ENCODE peak calls at places on chromosome 1, in eight cellular contexts. M is transverse colon, Z is stomach, H is K562, R is HepG2, G is esophagus muscularis mucosa, Y is prostate gland, J is spleen. O is an unnamed sample.

GRCh38 chr1:53593758-53594380 is 134.7 kb downstream of the DMRTB1 start:
- DNase-seq in H (peak), Y (no peak), J (peak), M (peak), G (no peak), R (peak), Z (peak), O (peak)

GRCh38 chr1:170530972-170531757 is 801 bp upstream of the GORAB start:
- DNase-seq in H (no peak), M (peak), J (peak), G (no peak), R (no peak), Y (no peak), Z (no peak), O (no peak)

GRCh38 chr1:17494114-17494729 is 45.3 kb upstream of the ARHGEF10L start:
- DNase-seq in Z (peak), H (peak), Y (peak), J (peak), G (no peak), M (peak), R (peak), O (peak)

GRCh38 chr1:69737527-69738176 is 169.9 kb downstream of the LRRC7 start:
- DNase-seq in Z (no peak), H (peak), R (peak), Y (peak), M (no peak), J (no peak), G (no peak), O (no peak)

GRCh38 chr1:115158181-115158580 is 68.9 kb upstream of the TSPAN2 start:
- DNase-seq in H (no peak), G (peak), Z (no peak), Y (no peak), R (no peak), J (no peak), M (no peak), O (no peak)

GRCh38 chr1:229949500-229949899 is 117.5 kb upstream of the GALNT2 start:
- DNase-seq in R (no peak), Y (no peak), G (no peak), M (no peak), Z (no peak), H (no peak), J (no peak), O (no peak)

GRCh38 chr1:44652445-44653106 is 21.7 kb downstream of the TMEM53 start:
- DNase-seq in J (peak), G (no peak), H (peak), Z (peak), R (peak), Y (peak), M (peak), O (peak)

GRCh38 chr1:205991237-205991636 is 12.0 kb downstream of the RAB7B start:
- DNase-seq in R (no peak), H (no peak), J (no peak), Y (no peak), G (no peak), Z (no peak), M (no peak), O (no peak)

GRCh38 chr1:21508580-21509350 is 458 bp upstream of the ALPL start:
- DNase-seq in M (peak), Z (peak), J (peak), R (no peak), H (peak), Y (peak), G (no peak), O (no peak)

DNA sequence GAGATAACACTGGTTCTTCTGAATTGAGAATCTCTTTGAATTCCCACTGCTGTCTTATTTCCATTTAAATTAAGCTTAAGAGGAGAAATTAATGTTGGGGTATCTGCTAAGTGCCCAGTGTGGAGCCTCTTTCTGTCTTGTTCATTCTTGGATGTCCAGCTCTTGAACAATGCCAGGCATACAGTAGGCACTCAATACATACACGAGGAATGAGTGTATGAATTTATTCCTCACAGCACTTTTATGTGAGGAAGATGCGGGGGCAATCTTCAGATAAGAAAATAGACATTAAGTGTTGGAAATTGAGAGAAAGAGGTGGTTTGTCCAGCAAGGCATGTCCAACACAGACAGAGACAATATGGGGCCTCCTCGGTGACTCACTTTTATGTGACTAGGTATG is 11.8 kb upstream of the ATF3 start:
- DNase-seq in J (no peak), G (peak), Z (no peak), H (no peak), M (no peak), Y (no peak), R (no peak), O (no peak)
- TF ChIP-seq POLR2AphosphoS5 in J (no peak), G (no peak), Z (no peak), H (no peak), M (no peak), Y (no peak), R (no peak), O (no peak)

GRCh38 chr1:89823679-89824292 is 3.0 kb downstream of the LRRC8D start:
- DNase-seq in R (no peak), H (peak), Y (no peak), M (no peak), Z (no peak), J (no peak), G (no peak), O (no peak)

GRCh38 chr1:89822109-89822962 is 1.5 kb downstream of the LRRC8D start:
- DNase-seq in H (peak), M (peak), Y (no peak), Z (no peak), J (peak), R (no peak), G (no peak), O (no peak)

GRCh38 chr1:89822999-89823628 is 2.3 kb downstream of the LRRC8D start:
- DNase-seq in M (no peak), Y (no peak), H (no peak), R (no peak), J (no peak), Z (no peak), G (no peak), O (no peak)

GRCh38 chr1:89821322-89822108 is 683 bp downstream of the LRRC8D start:
- DNase-seq in Y (peak), Z (peak), H (peak), J (peak), R (peak), G (no peak), M (peak), O (peak)

GRCh38 chr1:89820423-89821321 is at the start of gene LRRC8D:
- DNase-seq in R (peak), M (peak), Z (peak), G (peak), J (peak), H (peak), Y (peak), O (peak)
- TF ChIP-seq POLR2A in R (peak), M (peak), Z (no peak), G (no peak), J (peak), H (peak), Y (peak), O (no peak)

GRCh38 chr1:204358605-204359004 is 1.1 kb downstream of the PLEKHA6 start:
- DNase-seq in Z (no peak), J (no peak), Y (no peak), R (no peak), M (no peak), G (no peak), H (no peak), O (peak)

GRCh38 chr1:204357551-204357950 is 2.2 kb downstream of the PLEKHA6 start:
- DNase-seq in R (no peak), Z (peak), M (no peak), J (no peak), Y (no peak), G (no peak), H (peak), O (no peak)

GRCh38 chr1:204359131-204359473 is 627 bp downstream of the PLEKHA6 start:
- DNase-seq in H (no peak), G (no peak), M (no peak), J (no peak), Z (no peak), R (no peak), Y (no peak), O (peak)

GRCh38 chr1:204356997-204357396 is 2.7 kb downstream of the PLEKHA6 start:
- DNase-seq in H (no peak), G (no peak), Z (no peak), Y (no peak), M (no peak), R (no peak), J (no peak), O (no peak)

DNA sequence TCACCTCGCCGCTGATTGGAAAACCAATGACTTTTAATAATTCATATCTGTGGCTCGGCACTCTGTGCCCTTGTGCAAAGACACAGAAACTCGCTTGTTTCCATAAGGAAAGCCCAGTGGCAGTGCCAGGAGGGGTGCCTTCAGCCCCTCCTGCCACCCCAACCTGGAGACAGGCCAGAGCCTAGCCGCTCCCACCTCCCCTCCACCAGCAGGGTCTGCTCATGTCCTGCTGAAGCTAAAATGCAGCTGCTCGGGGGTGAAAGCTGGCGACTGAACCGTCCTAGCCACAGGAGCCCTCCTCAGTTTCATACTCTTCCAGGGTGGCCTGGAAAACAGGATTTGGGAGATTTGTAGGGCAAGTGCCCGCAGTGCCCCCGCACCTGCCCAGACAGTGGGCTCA is 1.6 kb downstream of the PLEKHA6 start:
- DNase-seq in Z (no peak), M (no peak), G (no peak), Y (no peak), R (no peak), J (no peak), H (no peak), O (no peak)
- H3K4me3 ChIP-seq in Z (no peak), M (no peak), G (no peak), Y (no peak), R (no peak), J (no peak), H (no peak), O (no peak)

GRCh38 chr1:56071351-56071750 is 508.0 kb downstream of the PLPP3 start:
- DNase-seq in M (no peak), H (no peak), J (no peak), R (no peak), Z (no peak), Y (no peak), G (no peak), O (no peak)

GRCh38 chr1:56074357-56074717 is 505.0 kb downstream of the PLPP3 start:
- DNase-seq in Z (peak), Y (no peak), G (no peak), J (no peak), M (no peak), R (no peak), H (no peak), O (no peak)

GRCh38 chr1:56073206-56073605 is 506.2 kb downstream of the PLPP3 start:
- DNase-seq in Y (no peak), M (no peak), Z (no peak), J (no peak), R (no peak), H (no peak), G (no peak), O (no peak)

GRCh38 chr1:56072310-56072709 is 507.1 kb downstream of the PLPP3 start:
- DNase-seq in R (no peak), Y (no peak), J (no peak), Z (no peak), M (no peak), G (no peak), H (no peak), O (no peak)

GRCh38 chr1:56073614-56074356 is 505.6 kb downstream of the PLPP3 start:
- DNase-seq in H (no peak), J (no peak), R (no peak), Z (peak), Y (peak), M (peak), G (no peak), O (peak)
- TF ChIP-seq POLR2AphosphoS5 in H (no peak), J (no peak), R (no peak), Z (peak), Y (peak), M (peak), G (peak), O (peak)